ENCODE peak calls at places on chromosomes 4 and X, in four cellular contexts. C is HepG2, Q is K562, Z is GM12878. T is an unnamed sample.

GRCh38 chrX:96994088-96994487 is 110.4 kb downstream of the RPA4 start:
- DNase-seq in C (no peak), Q (no peak), Z (no peak), T (no peak)

GRCh38 chr4:73653695-73654106 is 33.5 kb upstream of the RASSF6 start:
- DNase-seq in C (peak; percentile 45), Q (peak; percentile 44), Z (peak; percentile 43), T (no peak)

GRCh38 chrX:32191316-32191715 is 1020.0 kb downstream of the DMD start:
- DNase-seq in C (no peak), Q (no peak), Z (no peak), T (no peak)

GRCh38 chr4:151304226-151304625 is 21.2 kb downstream of the SH3D19 start:
- DNase-seq in C (no peak), Q (no peak), Z (no peak), T (no peak)

GRCh38 chr4:15648600-15648999 is 6.6 kb downstream of the FBXL5 start:
- DNase-seq in C (no peak), Q (no peak), Z (no peak), T (no peak)

GRCh38 chr4:76588268-76588667 is 153.2 kb downstream of the SHROOM3 start:
- DNase-seq in C (no peak), Q (no peak), Z (no peak), T (peak; percentile 34)

GRCh38 chrX:2610246-2611170 is 80.6 kb upstream of the CD99 start:
- DNase-seq in C (no peak), Q (no peak), Z (no peak), T (no peak)

GRCh38 chrX:31580726-31581125 is 508.9 kb upstream of the FTHL17 start:
- DNase-seq in C (no peak), Q (no peak), Z (no peak), T (no peak)

GRCh38 chr4:169987327-169988228 is 38.6 kb downstream of the MFAP3L start:
- DNase-seq in C (no peak), Q (no peak), Z (no peak), T (no peak)

GRCh38 chrX:137051978-137052640 is 18.3 kb upstream of the GPR101 start:
- DNase-seq in C (peak; percentile 21), Q (peak; percentile 74), Z (peak; percentile 1), T (peak; percentile 79)

GRCh38 chr4:110533940-110534339 is 58.0 kb downstream of the ENPEP start:
- DNase-seq in C (peak; percentile 74), Q (no peak), Z (no peak), T (no peak)

GRCh38 chr4:89136525-89136924 is 25.2 kb downstream of the TIGD2 start:
- DNase-seq in C (no peak), Q (no peak), Z (no peak), T (no peak)

GRCh38 chr4:140653718-140654515 is 85.2 kb upstream of the UCP1 start:
- DNase-seq in C (no peak), Q (no peak), Z (no peak), T (no peak)

GRCh38 chr4:55184600-55185523 is 59.5 kb upstream of the KDR start:
- DNase-seq in C (peak; percentile 35), Q (peak; percentile 62), Z (no peak), T (peak; percentile 60)

GRCh38 chrX:46117234-46117633 is 428.0 kb downstream of the ZNF674 start:
- DNase-seq in C (no peak), Q (no peak), Z (no peak), T (no peak)

GRCh38 chrX:74578137-74578536 is 36.3 kb downstream of the RLIM start:
- DNase-seq in C (no peak), Q (no peak), Z (no peak), T (no peak)

GRCh38 chrX:71103110-71103983 is 3.2 kb downstream of the CXorf65 start:
- DNase-seq in C (no peak), Q (peak; percentile 93), Z (no peak), T (peak; percentile 66)

GRCh38 chrX:78747471-78747870 is at the start of gene LPAR4:
- DNase-seq in C (no peak), Q (no peak), Z (no peak), T (peak; percentile 36)

GRCh38 chrX:48890934-48891401 is 6.6 kb downstream of the TIMM17B start:
- DNase-seq in C (no peak), Q (peak; percentile 28), Z (no peak), T (peak; percentile 31)

GRCh38 chr4:39324897-39325613 is 41.1 kb downstream of the RFC1 start:
- DNase-seq in C (peak; percentile 68), Q (no peak), Z (no peak), T (no peak)

GRCh38 chrX:41369152-41369551 is 35.2 kb downstream of the DDX3X start:
- DNase-seq in C (no peak), Q (no peak), Z (no peak), T (no peak)

GRCh38 chrX:134006484-134007161 is 21.2 kb upstream of the GPC3 start:
- DNase-seq in C (peak; percentile 89), Q (no peak), Z (no peak), T (no peak)

GRCh38 chr4:58275856-58276255 is 1165.7 kb upstream of the IGFBP7 start:
- DNase-seq in C (no peak), Q (no peak), Z (no peak), T (no peak)

GRCh38 chr4:159764343-159764952 is 661.6 kb downstream of the RAPGEF2 start:
- DNase-seq in C (peak; percentile 31), Q (peak; percentile 8), Z (no peak), T (no peak)

GRCh38 chrX:1477801-1478458 is 25.2 kb upstream of the ASMTL start:
- DNase-seq in C (no peak), Q (peak; percentile 36), Z (no peak), T (no peak)

GRCh38 chr4:81504685-81505598 is 33.2 kb upstream of the RASGEF1B start:
- DNase-seq in C (no peak), Q (peak; percentile 4), Z (no peak), T (no peak)

GRCh38 chrX:78746496-78746895 is 1.0 kb upstream of the LPAR4 start:
- DNase-seq in C (no peak), Q (no peak), Z (no peak), T (peak; percentile 23)

GRCh38 chrX:16112428-16112827 is 10.9 kb upstream of the GRPR start:
- DNase-seq in C (no peak), Q (no peak), Z (no peak), T (no peak)

GRCh38 chrX:53253293-53254020 is 27.9 kb downstream of the IQSEC2 start:
- DNase-seq in C (no peak), Q (peak; percentile 50), Z (no peak), T (no peak)

GRCh38 chrX:154457491-154458115 is 478 bp upstream of the PLXNA3 start:
- DNase-seq in C (no peak), Q (peak; percentile 73), Z (no peak), T (peak; percentile 71)
- TF ChIP-seq ATF2 in C (no peak), Q (no peak), Z (no peak), T (no peak)

DNA sequence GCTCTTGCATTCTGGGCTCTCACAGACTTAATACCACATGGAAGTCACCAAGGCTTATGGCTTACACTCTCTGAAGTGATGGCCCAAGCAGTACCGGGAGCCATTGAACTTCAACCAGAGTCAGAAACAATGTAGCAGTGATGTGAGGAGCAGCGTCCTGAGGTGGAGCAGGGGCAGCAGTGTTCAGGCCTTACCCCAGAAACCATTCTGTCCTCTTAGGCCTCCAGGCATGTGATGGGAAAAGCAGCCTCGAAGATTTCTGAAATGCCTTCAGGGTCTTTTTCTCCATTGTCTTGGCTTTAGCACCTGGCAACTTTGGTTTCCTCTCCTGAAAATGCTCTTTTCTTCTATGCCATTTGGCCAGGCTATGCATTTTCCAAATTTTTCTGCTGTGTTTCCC is 22.8 kb upstream of the PIN4 start:
- DNase-seq in C (no peak), Q (no peak), Z (no peak), T (no peak)
- TF ChIP-seq CREB1 in C (no peak), Q (no peak), Z (no peak), T (no peak)

DNA sequence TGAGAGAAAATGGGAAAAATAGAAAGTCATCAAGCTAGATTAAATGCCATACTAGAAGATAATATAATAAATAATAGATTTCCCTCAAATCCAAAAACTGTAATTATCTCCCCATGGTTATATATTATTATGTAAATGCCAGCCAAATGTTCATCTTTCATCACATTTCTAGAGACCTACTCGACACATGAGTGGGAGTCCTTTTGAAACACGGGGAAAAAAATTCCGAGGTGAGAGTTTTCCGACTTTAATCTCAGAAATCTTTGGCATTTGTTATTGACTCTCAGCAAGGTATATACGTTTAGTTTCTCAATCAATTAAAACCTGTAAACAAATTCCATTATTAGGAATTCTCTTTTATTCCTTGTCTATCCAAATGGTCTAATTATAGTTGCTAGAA is 465.4 kb upstream of the SMIM31 start:
- DNase-seq in C (no peak), Q (no peak), Z (no peak), T (no peak)
- TF ChIP-seq CREM in C (no peak), Q (no peak), Z (no peak), T (no peak)

GRCh38 chr4:632926-633325 is 7.6 kb downstream of the PDE6B start:
- DNase-seq in C (no peak), Q (no peak), Z (no peak), T (peak; percentile 1)
- TF ChIP-seq ATF2 in C (no peak), Q (no peak), Z (no peak), T (no peak)

GRCh38 chrX:132415012-132415411 is 73.8 kb downstream of the MBNL3 start:
- DNase-seq in C (no peak), Q (no peak), Z (no peak), T (no peak)

GRCh38 chrX:132411310-132411977 is 77.4 kb downstream of the MBNL3 start:
- DNase-seq in C (peak; percentile 68), Q (no peak), Z (no peak), T (no peak)

GRCh38 chrX:132412208-132412607 is 76.6 kb downstream of the MBNL3 start:
- DNase-seq in C (peak; percentile 35), Q (no peak), Z (no peak), T (peak; percentile 65)

GRCh38 chrX:132414404-132414803 is 74.4 kb downstream of the MBNL3 start:
- DNase-seq in C (peak; percentile 28), Q (no peak), Z (no peak), T (no peak)

DNA sequence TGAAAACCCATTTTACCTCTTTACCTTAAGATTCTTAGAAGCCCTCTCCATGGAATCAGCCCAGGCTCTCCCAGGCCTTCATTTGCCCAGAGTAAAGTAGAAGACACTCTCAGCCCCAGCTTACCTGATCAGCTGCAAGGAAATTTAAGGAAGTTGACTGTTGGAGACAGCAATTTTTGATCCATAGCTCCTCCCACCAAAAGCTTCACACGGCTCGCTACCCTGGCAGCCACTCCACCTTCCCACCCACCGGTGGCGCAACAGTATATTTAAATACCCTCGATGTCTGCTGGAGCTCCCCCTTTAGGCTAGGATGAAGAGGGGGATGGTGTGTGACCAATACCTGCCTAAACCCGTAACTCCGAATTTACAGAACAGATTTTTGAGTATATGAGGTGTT is 75.4 kb downstream of the MBNL3 start:
- DNase-seq in C (peak; percentile 82), Q (peak; percentile 37), Z (no peak), T (peak; percentile 62)
- TF ChIP-seq CREB1 in C (no peak), Q (no peak), Z (no peak), T (no peak)

DNA sequence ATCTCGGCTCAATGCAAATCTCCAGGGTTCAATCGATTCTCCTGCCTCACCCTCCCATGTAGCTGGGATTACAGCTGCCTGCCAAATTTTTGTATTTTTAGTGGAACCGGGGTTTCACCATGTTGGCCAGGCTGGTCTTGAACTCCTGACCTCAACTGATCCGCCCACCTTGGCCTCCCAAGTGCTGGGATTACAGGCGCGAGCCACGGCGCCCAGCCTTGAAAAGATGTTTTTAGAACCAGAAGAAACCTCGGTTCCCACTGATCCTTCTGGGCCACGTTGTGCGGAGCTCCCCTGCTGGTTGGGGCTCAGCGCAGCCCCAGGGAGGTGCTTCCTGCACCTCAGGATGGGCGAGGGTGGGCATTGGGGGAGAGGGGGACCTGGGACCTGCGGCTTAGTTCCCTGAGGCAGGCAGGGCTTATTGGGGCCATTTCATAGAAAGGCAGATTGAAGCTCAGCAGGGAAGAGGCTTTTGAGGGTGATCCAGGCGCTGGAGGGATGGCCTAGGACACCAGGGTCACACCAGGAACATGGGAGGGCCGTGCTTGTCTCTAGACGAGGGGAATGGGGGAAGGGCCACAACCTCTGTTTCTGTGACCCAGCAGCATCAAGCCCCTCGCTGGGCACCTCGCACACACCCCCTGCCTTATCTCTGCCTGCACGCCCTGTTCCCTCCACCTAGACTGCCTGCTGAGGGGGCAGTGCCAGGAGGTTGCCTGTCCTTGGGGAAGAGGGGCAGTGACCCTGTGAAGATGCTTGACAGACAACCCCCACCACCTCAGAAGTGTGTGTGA is 6.3 kb upstream of the ADD1 start:
- DNase-seq in C (no peak), Q (no peak), Z (no peak), T (no peak)
- TF ChIP-seq CREM in C (no peak), Q (no peak), Z (no peak), T (no peak)

T was measured in WTC11.